ENCODE peak calls at places on chromosomes 7 and 10, in five cellular contexts. One of them, this sample, is unnamed. For H3K36me3 and H3K4me1, the result is how much of the 10 kb centered on the place peaks cover.

GRCh38 chr10:119227825-119228224 is 20.5 kb downstream of the GRK5 start:
- DNase-seq in CD8-positive, alpha-beta memory T cell: no peak
- DNase-seq in mesenchymal stem cell: no peak
- DNase-seq in HCT116: no peak
- DNase-seq in colonic mucosa: no peak
- DNase-seq in this sample: no peak

GRCh38 chr10:79507436-79508167 is 4.7 kb upstream of the EIF5AL1 start:
- DNase-seq in CD8-positive, alpha-beta memory T cell: no peak
- DNase-seq in mesenchymal stem cell: no peak
- DNase-seq in colonic mucosa: no peak
- DNase-seq in HCT116: no peak
- DNase-seq in this sample: no peak

GRCh38 chr7:35749548-35749947 is 51.3 kb upstream of the SEPTIN7 start:
- DNase-seq in CD8-positive, alpha-beta memory T cell: no peak
- DNase-seq in HCT116: no peak
- DNase-seq in mesenchymal stem cell: peak
- DNase-seq in colonic mucosa: no peak
- DNase-seq in this sample: no peak

GRCh38 chr7:3754488-3755365 is 453.7 kb downstream of the SDK1 start:
- DNase-seq in colonic mucosa: no peak
- DNase-seq in HCT116: no peak
- DNase-seq in mesenchymal stem cell: no peak
- DNase-seq in CD8-positive, alpha-beta memory T cell: no peak
- DNase-seq in this sample: no peak

GRCh38 chr7:34928052-34928451 is 109.2 kb downstream of the DPY19L1 start:
- DNase-seq in CD8-positive, alpha-beta memory T cell: peak
- DNase-seq in HCT116: peak
- DNase-seq in colonic mucosa: peak
- DNase-seq in mesenchymal stem cell: no peak
- DNase-seq in this sample: peak

GRCh38 chr10:120420421-120420820 is 36.6 kb upstream of the PLPP4 start:
- DNase-seq in colonic mucosa: no peak
- DNase-seq in mesenchymal stem cell: no peak
- DNase-seq in CD8-positive, alpha-beta memory T cell: no peak
- DNase-seq in HCT116: no peak
- DNase-seq in this sample: no peak

GRCh38 chr10:103659674-103660363 is 166.3 kb downstream of the NEURL1 start:
- DNase-seq in colonic mucosa: peak
- DNase-seq in mesenchymal stem cell: peak
- DNase-seq in HCT116: no peak
- DNase-seq in CD8-positive, alpha-beta memory T cell: peak
- DNase-seq in this sample: no peak

GRCh38 chr10:118216526-118217035 is 125.5 kb downstream of the FAM204A start:
- DNase-seq in mesenchymal stem cell: no peak
- DNase-seq in CD8-positive, alpha-beta memory T cell: no peak
- DNase-seq in HCT116: no peak
- DNase-seq in colonic mucosa: no peak
- DNase-seq in this sample: no peak

GRCh38 chr7:155568335-155568660 is 21.9 kb upstream of the CNPY1 start:
- DNase-seq in mesenchymal stem cell: no peak
- DNase-seq in colonic mucosa: no peak
- DNase-seq in HCT116: no peak
- DNase-seq in CD8-positive, alpha-beta memory T cell: no peak
- DNase-seq in this sample: no peak

GRCh38 chr10:43115881-43116595 is 22.2 kb upstream of the CSGALNACT2 start:
- DNase-seq in CD8-positive, alpha-beta memory T cell: no peak
- DNase-seq in colonic mucosa: no peak
- DNase-seq in HCT116: no peak
- DNase-seq in mesenchymal stem cell: no peak
- DNase-seq in this sample: no peak

GRCh38 chr7:56106108-56107073 is at the start of gene CHCHD2:
- DNase-seq in colonic mucosa: peak
- DNase-seq in CD8-positive, alpha-beta memory T cell: peak
- DNase-seq in mesenchymal stem cell: peak
- DNase-seq in HCT116: peak
- DNase-seq in this sample: no peak

GRCh38 chr10:60978287-60979115 is 34.5 kb upstream of the RHOBTB1 start:
- DNase-seq in mesenchymal stem cell: no peak
- DNase-seq in CD8-positive, alpha-beta memory T cell: no peak
- DNase-seq in colonic mucosa: no peak
- DNase-seq in HCT116: peak
- DNase-seq in this sample: no peak

GRCh38 chr10:52658112-52658511 is 114.5 kb downstream of the MBL2 start:
- DNase-seq in CD8-positive, alpha-beta memory T cell: no peak
- DNase-seq in HCT116: no peak
- DNase-seq in mesenchymal stem cell: peak
- DNase-seq in colonic mucosa: no peak
- DNase-seq in this sample: no peak

GRCh38 chr10:119030421-119031250 is 1.1 kb downstream of the NANOS1 start:
- DNase-seq in CD8-positive, alpha-beta memory T cell: peak
- DNase-seq in mesenchymal stem cell: peak
- DNase-seq in HCT116: peak
- DNase-seq in colonic mucosa: peak
- DNase-seq in this sample: no peak

GRCh38 chr7:112214887-112215286 is 8.4 kb downstream of the ZNF277 start:
- DNase-seq in colonic mucosa: no peak
- DNase-seq in mesenchymal stem cell: no peak
- DNase-seq in HCT116: no peak
- DNase-seq in CD8-positive, alpha-beta memory T cell: no peak
- DNase-seq in this sample: no peak

GRCh38 chr10:46236537-46236887 is 50.3 kb upstream of the ANTXRL start:
- DNase-seq in colonic mucosa: peak
- DNase-seq in mesenchymal stem cell: no peak
- DNase-seq in CD8-positive, alpha-beta memory T cell: no peak
- DNase-seq in HCT116: no peak
- DNase-seq in this sample: no peak

GRCh38 chr10:33509231-33509871 is 174.9 kb upstream of the NRP1 start:
- DNase-seq in colonic mucosa: no peak
- DNase-seq in HCT116: peak
- DNase-seq in mesenchymal stem cell: peak
- DNase-seq in CD8-positive, alpha-beta memory T cell: no peak
- DNase-seq in this sample: no peak

GRCh38 chr7:11807000-11807399 is 25.0 kb downstream of the THSD7A start:
- DNase-seq in colonic mucosa: no peak
- DNase-seq in mesenchymal stem cell: no peak
- DNase-seq in HCT116: no peak
- DNase-seq in CD8-positive, alpha-beta memory T cell: no peak
- DNase-seq in this sample: no peak

GRCh38 chr10:78686444-78687060 is 382.2 kb upstream of the ZMIZ1 start:
- DNase-seq in mesenchymal stem cell: no peak
- DNase-seq in HCT116: no peak
- DNase-seq in colonic mucosa: no peak
- DNase-seq in CD8-positive, alpha-beta memory T cell: no peak
- DNase-seq in this sample: no peak

GRCh38 chr7:72924417-72924747 is 513 bp upstream of the POM121 start:
- DNase-seq in CD8-positive, alpha-beta memory T cell: no peak
- DNase-seq in mesenchymal stem cell: no peak
- DNase-seq in HCT116: no peak
- DNase-seq in colonic mucosa: no peak
- DNase-seq in this sample: no peak

GRCh38 chr10:106987362-106987761 is 177.1 kb downstream of the SORCS1 start:
- DNase-seq in mesenchymal stem cell: no peak
- DNase-seq in colonic mucosa: no peak
- DNase-seq in CD8-positive, alpha-beta memory T cell: no peak
- DNase-seq in HCT116: no peak
- DNase-seq in this sample: no peak

DNA sequence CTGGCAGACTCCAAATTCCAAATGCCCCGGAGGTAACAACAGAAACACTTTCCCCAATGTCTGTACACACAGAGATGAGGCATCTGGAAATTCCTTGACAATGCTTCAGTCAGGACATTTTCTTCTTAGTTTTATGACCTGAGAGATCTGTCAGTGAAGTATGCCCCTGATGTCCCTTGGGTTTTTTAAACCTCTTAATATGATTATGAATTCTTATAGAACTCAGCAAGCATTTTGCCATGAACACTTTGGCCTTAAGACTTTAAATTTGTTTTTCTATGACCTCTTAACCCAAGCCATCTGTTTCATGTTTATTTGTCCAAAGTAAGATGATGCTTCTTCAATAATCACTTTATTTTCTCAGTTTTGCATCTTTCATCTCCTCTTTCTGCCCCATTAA is 1206.2 kb downstream of the GATA3 start:
- DNase-seq in HCT116: no peak
- DNase-seq in colonic mucosa: no peak
- DNase-seq in mesenchymal stem cell: no peak
- DNase-seq in CD8-positive, alpha-beta memory T cell: no peak
- DNase-seq in this sample: no peak
- H3K36me3 ChIP-seq in HCT116: under half
- H3K36me3 ChIP-seq in colonic mucosa: under half
- H3K36me3 ChIP-seq in mesenchymal stem cell: under half
- H3K36me3 ChIP-seq in CD8-positive, alpha-beta memory T cell: under half
- H3K36me3 ChIP-seq in this sample: under half

DNA sequence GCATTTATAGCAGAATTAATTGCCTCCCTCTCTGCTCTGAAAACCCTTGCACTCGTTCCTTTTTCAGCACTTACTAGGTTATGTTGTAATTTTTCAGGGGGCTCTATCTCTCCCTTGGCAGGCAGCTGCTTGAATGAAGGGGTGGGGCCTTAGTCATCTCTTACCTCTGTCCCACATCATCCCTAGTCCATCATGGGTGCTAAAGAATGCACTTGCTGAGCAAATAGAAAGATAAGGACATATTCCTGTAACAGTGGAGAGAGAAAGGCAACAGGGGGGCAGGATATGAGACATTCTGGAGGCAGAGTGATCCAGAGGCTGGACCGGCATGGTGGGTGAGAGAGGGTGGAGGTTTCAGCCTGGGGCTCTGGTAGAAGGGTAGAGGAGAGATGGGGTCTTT is 60.0 kb downstream of the MINDY4 start:
- DNase-seq in CD8-positive, alpha-beta memory T cell: no peak
- DNase-seq in colonic mucosa: no peak
- DNase-seq in HCT116: no peak
- DNase-seq in mesenchymal stem cell: no peak
- DNase-seq in this sample: no peak
- H3K4me3 ChIP-seq in CD8-positive, alpha-beta memory T cell: no peak
- H3K4me3 ChIP-seq in colonic mucosa: no peak
- H3K4me3 ChIP-seq in HCT116: no peak
- H3K4me3 ChIP-seq in mesenchymal stem cell: no peak
- H3K4me3 ChIP-seq in this sample: no peak

GRCh38 chr10:123149568-123150228 is 1.8 kb downstream of the HMX2 start:
- DNase-seq in CD8-positive, alpha-beta memory T cell: no peak
- DNase-seq in HCT116: no peak
- DNase-seq in mesenchymal stem cell: peak
- DNase-seq in colonic mucosa: peak
- DNase-seq in this sample: no peak

GRCh38 chr10:123150229-123150985 is 2.5 kb downstream of the HMX2 start:
- DNase-seq in colonic mucosa: no peak
- DNase-seq in mesenchymal stem cell: no peak
- DNase-seq in CD8-positive, alpha-beta memory T cell: no peak
- DNase-seq in HCT116: no peak
- DNase-seq in this sample: no peak

GRCh38 chr10:123147635-123148413 is at the start of gene HMX2:
- DNase-seq in mesenchymal stem cell: no peak
- DNase-seq in HCT116: no peak
- DNase-seq in CD8-positive, alpha-beta memory T cell: no peak
- DNase-seq in colonic mucosa: no peak
- DNase-seq in this sample: no peak

GRCh38 chr10:123148414-123149161 is 652 bp downstream of the HMX2 start:
- DNase-seq in CD8-positive, alpha-beta memory T cell: no peak
- DNase-seq in HCT116: no peak
- DNase-seq in colonic mucosa: no peak
- DNase-seq in mesenchymal stem cell: peak
- DNase-seq in this sample: no peak

DNA sequence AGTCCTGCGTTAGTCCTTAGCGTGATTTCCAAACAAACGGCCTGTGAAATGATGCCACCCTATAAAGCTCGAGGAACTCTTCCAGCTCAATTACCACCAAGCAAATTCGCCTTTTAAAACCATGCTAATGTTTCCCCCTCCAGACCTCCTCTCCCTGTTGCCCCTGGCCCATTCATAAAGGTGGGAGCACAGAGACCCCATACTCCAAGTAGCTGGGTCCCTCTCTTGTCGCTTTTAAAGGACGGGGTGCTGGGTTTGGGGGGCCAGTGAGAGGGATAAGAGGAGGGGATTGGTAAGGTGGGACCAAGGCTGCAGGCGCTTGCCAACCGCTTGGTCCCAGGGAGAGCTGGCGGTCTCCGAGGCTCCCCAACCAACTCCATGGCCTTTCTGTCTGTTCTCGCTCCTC is 1.2 kb downstream of the HMX2 start:
- DNase-seq in CD8-positive, alpha-beta memory T cell: no peak
- DNase-seq in colonic mucosa: no peak
- DNase-seq in HCT116: no peak
- DNase-seq in mesenchymal stem cell: no peak
- DNase-seq in this sample: no peak
- H3K4me1 ChIP-seq in CD8-positive, alpha-beta memory T cell: half or more
- H3K4me1 ChIP-seq in colonic mucosa: under half
- H3K4me1 ChIP-seq in HCT116: under half
- H3K4me1 ChIP-seq in mesenchymal stem cell: under half
- H3K4me1 ChIP-seq in this sample: under half

GRCh38 chr10:3131098-3131497 is 41.5 kb downstream of the PITRM1 start:
- DNase-seq in mesenchymal stem cell: peak
- DNase-seq in CD8-positive, alpha-beta memory T cell: no peak
- DNase-seq in HCT116: no peak
- DNase-seq in colonic mucosa: no peak
- DNase-seq in this sample: no peak
- H3K36me3 ChIP-seq in mesenchymal stem cell: half or more
- H3K36me3 ChIP-seq in CD8-positive, alpha-beta memory T cell: under half
- H3K36me3 ChIP-seq in HCT116: under half
- H3K36me3 ChIP-seq in colonic mucosa: under half
- H3K36me3 ChIP-seq in this sample: under half

GRCh38 chr10:64044098-64044497 is 522.9 kb downstream of the REEP3 start:
- DNase-seq in CD8-positive, alpha-beta memory T cell: no peak
- DNase-seq in HCT116: no peak
- DNase-seq in colonic mucosa: no peak
- DNase-seq in mesenchymal stem cell: no peak
- DNase-seq in this sample: no peak

GRCh38 chr10:64039208-64039607 is 518.0 kb downstream of the REEP3 start:
- DNase-seq in mesenchymal stem cell: no peak
- DNase-seq in HCT116: no peak
- DNase-seq in colonic mucosa: no peak
- DNase-seq in CD8-positive, alpha-beta memory T cell: no peak
- DNase-seq in this sample: no peak

GRCh38 chr10:64038097-64038496 is 516.9 kb downstream of the REEP3 start:
- DNase-seq in CD8-positive, alpha-beta memory T cell: no peak
- DNase-seq in HCT116: no peak
- DNase-seq in mesenchymal stem cell: no peak
- DNase-seq in colonic mucosa: no peak
- DNase-seq in this sample: no peak

GRCh38 chr10:64041989-64042490 is 520.8 kb downstream of the REEP3 start:
- DNase-seq in CD8-positive, alpha-beta memory T cell: no peak
- DNase-seq in colonic mucosa: no peak
- DNase-seq in HCT116: no peak
- DNase-seq in mesenchymal stem cell: no peak
- DNase-seq in this sample: no peak

GRCh38 chr10:64041185-64041988 is 520.2 kb downstream of the REEP3 start:
- DNase-seq in CD8-positive, alpha-beta memory T cell: peak
- DNase-seq in mesenchymal stem cell: peak
- DNase-seq in HCT116: peak
- DNase-seq in colonic mucosa: peak
- DNase-seq in this sample: peak
- H3K4me3 ChIP-seq in CD8-positive, alpha-beta memory T cell: peak
- H3K4me3 ChIP-seq in mesenchymal stem cell: no peak
- H3K4me3 ChIP-seq in HCT116: no peak
- H3K4me3 ChIP-seq in colonic mucosa: no peak
- H3K4me3 ChIP-seq in this sample: no peak

This sample was measured in iPS DF 6.9.